ENCODE peak calls at places on chromosome 17, in ten cellular contexts. G is ovary, L is breast epithelium, C is lower leg skin, Z is A549, R is adrenal gland, K is stomach, Y is prostate gland, B is K562, U is tibial nerve. E is an unnamed sample.

GRCh38 chr17:6393368-6393952 is 41.5 kb downstream of the AIPL1 start:
- DNase-seq in G (no peak), L (no peak), C (peak), Z (no peak), R (no peak), K (no peak), Y (no peak), B (no peak), U (no peak), E (no peak)

GRCh38 chr17:76240461-76241204 is at the start of gene RNF157:
- DNase-seq in G (peak), L (peak), C (peak), Z (peak), R (peak), K (peak), Y (peak), B (peak), U (no peak), E (peak)

GRCh38 chr17:4420692-4421131 is 13.0 kb upstream of the SPNS3 start:
- DNase-seq in G (no peak), L (peak), C (no peak), Z (peak), R (peak), K (peak), Y (peak), B (peak), U (peak), E (peak)

GRCh38 chr17:40068129-40068581 is 5.4 kb downstream of the THRA start:
- DNase-seq in G (no peak), L (no peak), C (no peak), Z (no peak), R (no peak), K (no peak), Y (no peak), B (no peak), U (peak), E (no peak)

GRCh38 chr17:76371656-76372628 is 12.5 kb upstream of the SPHK1 start:
- DNase-seq in G (no peak), L (no peak), C (no peak), Z (peak), R (no peak), K (no peak), Y (no peak), B (no peak), U (no peak), E (no peak)

GRCh38 chr17:78817123-78817522 is 23.5 kb downstream of the USP36 start:
- DNase-seq in G (no peak), L (no peak), C (no peak), Z (no peak), R (no peak), K (no peak), Y (no peak), B (no peak), U (no peak), E (no peak)

GRCh38 chr17:34306466-34306865 is 12.8 kb upstream of the CCL8 start:
- DNase-seq in G (no peak), L (no peak), C (peak), Z (peak), R (peak), K (no peak), Y (no peak), B (no peak), U (peak), E (peak)

GRCh38 chr17:28716740-28717577 is 709 bp downstream of the RAB34 start:
- DNase-seq in G (peak), L (no peak), C (peak), Z (peak), R (peak), K (no peak), Y (no peak), B (no peak), U (no peak), E (peak)

GRCh38 chr17:4988168-4988567 is 693 bp upstream of the CAMTA2 start:
- DNase-seq in G (no peak), L (no peak), C (no peak), Z (no peak), R (no peak), K (no peak), Y (no peak), B (no peak), U (no peak), E (no peak)

GRCh38 chr17:76268991-76269981 is 4.1 kb downstream of the UBALD2 start:
- DNase-seq in G (no peak), L (no peak), C (no peak), Z (no peak), R (no peak), K (no peak), Y (no peak), B (no peak), U (no peak), E (peak)

GRCh38 chr17:43031666-43032065 is 6.6 kb downstream of the RND2 start:
- DNase-seq in G (no peak), L (no peak), C (no peak), Z (no peak), R (no peak), K (no peak), Y (no peak), B (no peak), U (no peak), E (no peak)

GRCh38 chr17:50184611-50185398 is 16.6 kb downstream of the COL1A1 start:
- DNase-seq in G (peak), L (no peak), C (peak), Z (no peak), R (no peak), K (no peak), Y (no peak), B (peak), U (peak), E (no peak)

GRCh38 chr17:72158895-72159885 is 38.4 kb downstream of the SOX9 start:
- DNase-seq in G (no peak), L (no peak), C (no peak), Z (no peak), R (no peak), K (no peak), Y (no peak), B (no peak), U (no peak), E (no peak)

GRCh38 chr17:8532021-8532420 is 96.3 kb downstream of the NDEL1 start:
- DNase-seq in G (no peak), L (no peak), C (no peak), Z (peak), R (no peak), K (peak), Y (no peak), B (peak), U (no peak), E (no peak)

GRCh38 chr17:4497101-4497824 is 1.4 kb upstream of the SPNS2 start:
- DNase-seq in G (no peak), L (no peak), C (no peak), Z (no peak), R (peak), K (no peak), Y (no peak), B (no peak), U (no peak), E (peak)

GRCh38 chr17:50693041-50693682 is 14.6 kb downstream of the ANKRD40 start:
- DNase-seq in G (no peak), L (no peak), C (no peak), Z (peak), R (no peak), K (no peak), Y (no peak), B (no peak), U (no peak), E (no peak)

GRCh38 chr17:59466943-59467801 is 98.2 kb upstream of the DHX40 start:
- DNase-seq in G (no peak), L (no peak), C (no peak), Z (no peak), R (no peak), K (no peak), Y (no peak), B (no peak), U (no peak), E (no peak)

GRCh38 chr17:20010099-20010863 is 1.1 kb downstream of the SPECC1 start:
- DNase-seq in G (peak), L (no peak), C (no peak), Z (peak), R (peak), K (peak), Y (peak), B (peak), U (peak), E (peak)

GRCh38 chr17:66235377-66235994 is 6.3 kb upstream of the APOH start:
- DNase-seq in G (no peak), L (no peak), C (no peak), Z (no peak), R (no peak), K (no peak), Y (no peak), B (no peak), U (no peak), E (no peak)

GRCh38 chr17:44928136-44928535 is 12.8 kb upstream of the GFAP start:
- DNase-seq in G (no peak), L (no peak), C (no peak), Z (no peak), R (no peak), K (no peak), Y (no peak), B (no peak), U (no peak), E (no peak)

GRCh38 chr17:44924107-44924544 is 8.8 kb upstream of the GFAP start:
- DNase-seq in G (peak), L (no peak), C (no peak), Z (no peak), R (no peak), K (no peak), Y (no peak), B (no peak), U (no peak), E (no peak)

GRCh38 chr17:44926841-44927525 is 11.7 kb upstream of the GFAP start:
- DNase-seq in G (peak), L (no peak), C (no peak), Z (no peak), R (no peak), K (no peak), Y (no peak), B (no peak), U (no peak), E (no peak)

GRCh38 chr17:44927696-44928095 is 12.4 kb upstream of the GFAP start:
- DNase-seq in G (peak), L (no peak), C (no peak), Z (no peak), R (no peak), K (no peak), Y (no peak), B (no peak), U (no peak), E (no peak)

DNA sequence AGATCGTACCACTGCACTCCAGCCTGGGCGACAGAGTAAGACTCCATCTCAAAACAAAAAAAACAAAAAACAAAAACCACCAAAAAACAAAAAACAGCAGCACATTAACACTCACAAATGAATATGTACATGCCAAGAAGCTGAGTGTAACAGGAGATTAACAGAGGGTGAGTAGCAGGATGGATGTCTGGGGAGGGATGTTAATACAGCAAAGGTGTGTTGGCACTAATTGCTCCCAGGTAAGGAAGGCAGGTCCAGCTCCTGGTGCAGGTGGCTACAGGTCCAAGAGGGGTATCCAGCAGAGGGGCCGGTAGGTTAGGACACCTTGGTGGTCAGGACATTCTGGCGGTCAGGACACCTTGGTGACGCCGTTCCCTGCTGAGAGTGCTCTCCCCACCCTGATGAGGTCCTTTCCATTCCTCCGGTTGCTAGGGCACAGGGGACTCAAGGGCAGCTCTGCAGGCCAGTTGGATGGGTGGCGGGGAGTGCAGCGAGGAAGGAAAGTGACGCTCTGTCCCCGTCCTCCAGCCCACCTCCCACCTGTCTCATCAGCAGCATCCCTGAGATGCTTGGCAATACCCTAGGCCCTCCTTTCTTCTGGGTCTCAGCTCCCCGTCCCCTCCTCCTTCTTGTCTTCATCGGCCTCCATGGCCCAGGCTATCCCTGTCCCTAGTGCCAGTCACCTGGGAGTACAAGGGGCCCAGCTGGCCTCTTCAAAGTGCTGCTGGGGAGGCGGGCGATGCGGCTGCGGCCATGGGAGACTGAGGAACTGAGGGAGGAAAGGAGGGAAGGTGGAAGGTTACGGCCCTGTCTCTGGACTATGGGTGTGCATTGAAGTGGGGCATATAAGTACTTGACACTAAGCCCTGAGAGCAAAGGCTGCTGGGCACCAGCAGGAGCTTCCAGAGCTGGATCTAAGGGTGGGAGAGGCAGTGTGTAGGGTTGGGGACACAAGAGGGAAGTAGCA is 10.7 kb upstream of the GFAP start:
- DNase-seq in G (no peak), L (no peak), C (no peak), Z (no peak), R (no peak), K (no peak), Y (no peak), B (no peak), U (no peak), E (no peak)
- TF ChIP-seq POLR2A in G (no peak), L (no peak), C (no peak), Z (no peak), R (no peak), K (no peak), Y (no peak), B (peak), U (no peak), E (no peak)

GRCh38 chr17:70774339-70775110 is 605.2 kb downstream of the KCNJ2 start:
- DNase-seq in G (no peak), L (no peak), C (no peak), Z (no peak), R (no peak), K (no peak), Y (no peak), B (no peak), U (no peak), E (no peak)
- H3K4me3 ChIP-seq in G (no peak), L (no peak), C (no peak), Z (no peak), R (no peak), K (no peak), Y (no peak), B (no peak), U (no peak), E (no peak)

DNA sequence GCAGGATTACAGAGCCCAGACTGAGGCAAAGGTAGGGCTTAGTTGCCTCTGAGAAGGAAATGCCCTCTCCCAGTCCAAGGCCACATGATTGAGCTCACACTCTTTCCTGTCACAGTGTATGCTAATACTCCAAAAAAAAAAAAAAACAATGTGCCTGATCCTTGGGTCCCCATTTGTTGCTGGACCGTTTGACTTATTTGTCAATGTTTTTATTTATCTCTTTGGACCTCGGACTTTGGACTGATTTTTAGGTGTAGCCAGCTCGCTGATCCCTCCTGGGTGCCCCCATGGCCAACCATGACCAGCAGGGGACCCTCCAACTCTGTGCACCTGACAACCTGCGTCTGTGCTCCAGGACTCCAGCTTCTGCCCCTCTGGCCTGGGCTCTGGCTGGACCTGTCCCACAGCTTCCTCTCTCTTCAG is 622 bp upstream of the CCL16 start:
- DNase-seq in G (no peak), L (no peak), C (peak), Z (no peak), R (no peak), K (no peak), Y (no peak), B (no peak), U (no peak), E (no peak)
- TF ChIP-seq CTCF in G (no peak), L (no peak), C (no peak), Z (no peak), R (no peak), K (no peak), Y (no peak), B (peak), U (no peak), E (no peak)

GRCh38 chr17:58001461-58002124 is 5.5 kb downstream of the SRSF1 start:
- DNase-seq in G (no peak), L (no peak), C (no peak), Z (no peak), R (no peak), K (no peak), Y (no peak), B (no peak), U (no peak), E (no peak)

GRCh38 chr17:57997085-57997809 is 9.2 kb upstream of the VEZF1 start:
- DNase-seq in G (no peak), L (no peak), C (no peak), Z (no peak), R (no peak), K (no peak), Y (no peak), B (no peak), U (no peak), E (no peak)

GRCh38 chr17:57999010-57999495 is 8.0 kb downstream of the SRSF1 start:
- DNase-seq in G (no peak), L (no peak), C (no peak), Z (no peak), R (no peak), K (no peak), Y (no peak), B (no peak), U (no peak), E (no peak)

GRCh38 chr17:57998234-57998746 is 8.8 kb downstream of the SRSF1 start:
- DNase-seq in G (no peak), L (no peak), C (no peak), Z (no peak), R (no peak), K (no peak), Y (no peak), B (no peak), U (no peak), E (no peak)

DNA sequence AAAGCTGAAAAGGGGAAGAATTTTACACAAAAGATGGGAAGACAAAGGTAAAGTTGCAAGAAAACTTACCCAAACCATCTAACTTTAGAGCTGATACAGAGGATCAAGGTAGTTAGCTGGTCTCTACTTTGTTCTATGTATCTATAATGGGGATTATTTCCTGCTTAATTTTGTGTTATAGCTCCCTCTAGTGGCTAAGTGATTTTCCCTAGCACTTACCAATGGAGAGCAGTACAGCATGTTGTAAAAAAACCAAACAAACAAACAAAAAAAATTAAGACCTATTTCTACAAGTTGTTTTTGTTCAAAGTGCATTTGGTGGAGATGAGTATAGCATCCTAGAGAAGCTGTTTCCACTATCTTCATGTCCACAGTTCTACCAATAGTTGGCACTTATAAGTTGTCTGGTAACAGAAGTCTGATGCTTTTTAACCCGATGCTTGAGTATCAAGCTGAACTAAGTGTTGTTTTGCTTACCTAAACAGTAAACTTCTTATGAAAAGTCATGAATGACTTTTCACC is 7.5 kb downstream of the SRSF1 start:
- DNase-seq in G (no peak), L (no peak), C (no peak), Z (peak), R (no peak), K (no peak), Y (peak), B (no peak), U (peak), E (no peak)
- TF ChIP-seq POLR2A in G (no peak), L (no peak), C (no peak), Z (no peak), R (no peak), K (no peak), Y (no peak), B (peak), U (no peak), E (no peak)

GRCh38 chr17:2239882-2240430 is 63.6 kb downstream of the SMG6 start:
- DNase-seq in G (peak), L (no peak), C (peak), Z (peak), R (peak), K (peak), Y (no peak), B (no peak), U (peak), E (peak)
- H3K4me3 ChIP-seq in G (no peak), L (no peak), C (no peak), Z (no peak), R (no peak), K (no peak), Y (no peak), B (no peak), U (no peak), E (no peak)

GRCh38 chr17:63842540-63843386 is at the start of gene SMARCD2:
- DNase-seq in G (peak), L (peak), C (peak), Z (peak), R (peak), K (peak), Y (peak), B (peak), U (peak), E (peak)
- TF ChIP-seq CTCF in G (no peak), L (no peak), C (no peak), Z (no peak), R (peak), K (no peak), Y (peak), B (no peak), U (no peak), E (no peak)

GRCh38 chr17:81700353-81701287 is 2.5 kb upstream of the MRPL12 start:
- DNase-seq in G (no peak), L (no peak), C (no peak), Z (no peak), R (no peak), K (no peak), Y (no peak), B (no peak), U (no peak), E (no peak)
- TF ChIP-seq POLR2A in G (no peak), L (no peak), C (no peak), Z (no peak), R (no peak), K (no peak), Y (no peak), B (no peak), U (no peak), E (no peak)

GRCh38 chr17:73427198-73427597 is 115.4 kb upstream of the CDC42EP4 start:
- DNase-seq in G (no peak), L (no peak), C (no peak), Z (peak), R (no peak), K (no peak), Y (peak), B (no peak), U (no peak), E (no peak)

GRCh38 chr17:73431401-73432205 is 119.8 kb upstream of the CDC42EP4 start:
- DNase-seq in G (no peak), L (no peak), C (no peak), Z (no peak), R (no peak), K (no peak), Y (no peak), B (no peak), U (no peak), E (no peak)

GRCh38 chr17:73430165-73430680 is 118.4 kb upstream of the CDC42EP4 start:
- DNase-seq in G (no peak), L (no peak), C (no peak), Z (no peak), R (no peak), K (no peak), Y (no peak), B (no peak), U (no peak), E (no peak)

GRCh38 chr17:73430848-73431247 is 119.0 kb upstream of the CDC42EP4 start:
- DNase-seq in G (no peak), L (no peak), C (no peak), Z (no peak), R (peak), K (no peak), Y (no peak), B (no peak), U (no peak), E (no peak)

GRCh38 chr17:73429440-73430164 is 117.8 kb upstream of the CDC42EP4 start:
- DNase-seq in G (peak), L (peak), C (peak), Z (peak), R (peak), K (peak), Y (peak), B (peak), U (peak), E (peak)
- H3K4me3 ChIP-seq in G (no peak), L (no peak), C (no peak), Z (no peak), R (no peak), K (no peak), Y (no peak), B (no peak), U (no peak), E (no peak)

E was measured in thyroid gland.